ENCODE peak calls at places on chromosomes 4 and X, in seven cellular contexts. X is A549, N is RWPE1, T is colonic mucosa, Y is progenitor cell of endocrine pancreas, B is tibial nerve, D is stomach. E is an unnamed sample.

GRCh38 chrX:40646489-40647306 is 663 bp downstream of the CXorf38 start:
- DNase-seq in T (peak; percentile 62), D (peak; percentile 59), X (peak; percentile 10), N (peak; percentile 4), B (no peak), Y (no peak), E (peak; percentile 55)

GRCh38 chrX:1555370-1555769 is 18.4 kb upstream of the P2RY8 start:
- DNase-seq in Y (no peak), T (no peak), N (no peak), D (peak; percentile 9), B (no peak), X (no peak), E (no peak)

GRCh38 chr4:163107754-163108153 is 58.9 kb downstream of the NAF1 start:
- DNase-seq in T (no peak), N (no peak), B (no peak), Y (no peak), D (no peak), X (peak; percentile 2), E (no peak)

GRCh38 chr4:67320645-67321044 is 224.7 kb downstream of the CENPC start:
- DNase-seq in Y (no peak), D (no peak), B (no peak), T (no peak), N (no peak), X (no peak), E (no peak)

GRCh38 chr4:89665662-89666061 is 171.3 kb downstream of the SNCA start:
- DNase-seq in B (no peak), N (peak; percentile 25), X (no peak), D (no peak), Y (no peak), T (no peak), E (no peak)

GRCh38 chr4:158895797-158896442 is 127.1 kb downstream of the FNIP2 start:
- DNase-seq in B (no peak), D (peak; percentile 31), X (peak; percentile 23), N (peak; percentile 4), T (peak; percentile 28), Y (no peak), E (no peak)

GRCh38 chr4:111070390-111070789 is 447.5 kb upstream of the PITX2 start:
- DNase-seq in B (no peak), D (no peak), X (no peak), Y (no peak), N (no peak), T (no peak), E (no peak)

GRCh38 chr4:86679441-86679840 is 85.3 kb downstream of the PTPN13 start:
- DNase-seq in D (no peak), Y (no peak), T (no peak), X (no peak), N (no peak), B (no peak), E (no peak)

GRCh38 chr4:8274772-8275241 is 5.3 kb downstream of the HTRA3 start:
- DNase-seq in N (no peak), B (peak; percentile 82), D (peak; percentile 53), X (no peak), Y (no peak), T (peak; percentile 65), E (peak; percentile 86)

GRCh38 chrX:11577603-11578002 is 88.1 kb downstream of the ARHGAP6 start:
- DNase-seq in Y (no peak), X (no peak), D (no peak), B (no peak), T (no peak), N (no peak), E (no peak)

GRCh38 chr4:48779095-48779997 is 733 bp downstream of the FRYL start:
- DNase-seq in D (peak; percentile 71), N (peak; percentile 58), Y (peak; percentile 58), T (peak; percentile 64), X (peak; percentile 47), B (peak; percentile 23), E (peak; percentile 79)
- TF ChIP-seq CTCF in D (no peak), N (peak; percentile 17), Y (peak; percentile 8), T (no peak), X (peak; percentile 10), B (no peak), E (no peak)

DNA sequence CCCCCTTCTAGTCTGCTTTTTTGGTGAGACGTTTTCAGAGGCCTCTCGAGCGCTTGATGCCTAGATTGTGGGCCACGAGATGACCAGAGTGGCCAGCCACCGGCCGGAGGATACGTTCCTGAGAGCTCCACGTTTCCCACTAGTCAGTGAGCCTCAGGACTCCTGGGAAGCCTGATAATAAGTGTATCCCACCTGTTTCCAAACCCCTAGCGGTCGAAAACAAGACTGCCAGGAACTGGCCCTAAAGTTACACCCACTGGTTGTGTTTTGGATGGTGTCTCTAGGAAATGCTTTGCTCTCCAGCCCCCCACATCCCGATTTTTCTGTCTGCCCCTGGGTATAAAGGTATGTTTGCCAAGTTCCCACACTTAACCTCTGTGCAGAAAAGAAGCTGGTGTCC is 4.6 kb upstream of the RS1 start:
- DNase-seq in Y (no peak), T (no peak), D (no peak), N (peak; percentile 20), X (peak; percentile 37), B (no peak), E (no peak)
- TF ChIP-seq CTCF in Y (peak; percentile 49), T (no peak), D (no peak), N (peak; percentile 14), X (no peak), B (no peak), E (peak; percentile 12)

DNA sequence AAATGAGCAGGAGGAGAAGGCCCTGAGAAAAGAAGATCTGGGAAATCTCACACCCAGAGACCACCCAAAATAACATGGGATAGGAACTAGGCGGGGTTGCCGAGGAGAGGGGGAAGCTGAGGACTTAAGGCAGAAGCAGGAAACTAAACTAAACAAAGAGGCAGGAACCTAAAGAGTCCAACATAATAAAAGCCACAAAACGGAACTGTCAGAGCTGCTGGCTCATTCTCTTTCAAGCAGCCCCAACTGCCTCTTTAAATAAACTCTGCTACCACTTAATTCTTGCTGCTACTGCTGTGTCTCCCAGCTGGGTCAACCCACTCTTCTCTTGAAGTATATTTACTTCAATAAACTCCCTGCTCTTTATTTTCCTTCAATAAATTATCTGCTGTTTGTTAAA is 44.5 kb downstream of the MAGEB16 start:
- DNase-seq in D (no peak), Y (no peak), T (no peak), N (no peak), B (no peak), X (no peak), E (no peak)
- TF ChIP-seq CTCF in D (no peak), Y (no peak), T (no peak), N (no peak), B (no peak), X (no peak), E (no peak)

GRCh38 chr4:1052231-1052671 is 40.8 kb downstream of the FGFRL1 start:
- DNase-seq in T (no peak), X (no peak), Y (no peak), D (peak; percentile 24), B (no peak), N (no peak), E (no peak)

GRCh38 chr4:1051472-1051871 is 40.0 kb downstream of the FGFRL1 start:
- DNase-seq in T (no peak), D (no peak), Y (no peak), N (no peak), X (no peak), B (no peak), E (no peak)

GRCh38 chr4:1049591-1049905 is 38.1 kb downstream of the FGFRL1 start:
- DNase-seq in N (no peak), D (no peak), B (no peak), T (no peak), X (no peak), Y (no peak), E (no peak)

GRCh38 chr4:1048781-1049590 is 37.6 kb downstream of the FGFRL1 start:
- DNase-seq in T (no peak), N (no peak), B (no peak), D (no peak), X (no peak), Y (no peak), E (peak; percentile 12)

DNA sequence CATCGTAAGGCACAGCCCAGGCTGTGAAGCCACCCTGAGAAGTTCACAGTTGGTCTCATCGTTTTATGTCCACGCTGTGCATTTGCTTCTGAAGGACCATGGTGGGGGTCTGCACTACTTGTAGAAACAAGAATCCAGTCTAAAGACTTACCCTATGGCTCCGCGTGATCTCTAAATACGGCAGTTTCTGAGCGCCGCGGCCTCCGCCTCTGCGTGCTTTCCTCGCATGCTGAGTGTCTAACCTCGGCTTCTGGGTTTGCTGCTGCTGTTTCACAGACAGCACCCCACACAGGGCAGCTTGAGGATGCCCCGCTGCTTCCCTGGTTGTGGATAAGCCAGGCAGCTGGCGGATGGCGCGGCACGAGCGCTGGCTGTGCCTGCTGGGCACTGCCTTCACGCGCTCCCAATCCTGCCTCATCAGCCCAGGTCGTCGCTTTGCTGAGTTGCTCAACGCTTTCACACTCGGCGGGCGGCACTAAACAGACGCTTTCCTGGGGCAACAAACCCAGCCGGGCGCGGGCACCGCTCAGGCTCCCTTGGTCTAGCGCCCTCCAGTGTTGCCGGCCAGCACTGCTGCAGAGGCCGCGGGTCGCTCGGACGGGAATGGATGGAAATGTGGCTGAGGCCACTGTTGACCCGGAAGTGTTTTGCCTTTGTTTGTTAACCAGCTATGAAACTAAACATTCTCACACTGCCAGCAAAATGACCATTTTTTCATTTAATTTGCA is 39.2 kb downstream of the FGFRL1 start:
- DNase-seq in N (no peak), X (no peak), B (no peak), T (no peak), D (peak; percentile 25), Y (no peak), E (no peak)
- TF ChIP-seq CTCF in N (no peak), X (no peak), B (peak; percentile 40), T (no peak), D (no peak), Y (peak; percentile 44), E (no peak)